ENCODE peak calls at places on chromosome 4, in five cellular contexts. S is left ventricle myocardium inferior; G is erythroblast; J is GM13976; D is activated CD4-positive, alpha-beta T cell treated with anti-CD3 and anti-CD28 coated beads, Interleukin-2, amount 10 ng/mL, durations not matched to agents 7 days and 5 days. H is an unnamed sample.
A peak's percentile ranks its signal among the peaks of the same experiment; 100 is the strongest.

GRCh38 chr4:189835505-189835904 is 105.2 kb upstream of the FRG1 start:
- DNase-seq in S (no peak), G (no peak), J (no peak), D (no peak), H (no peak)

GRCh38 chr4:83358410-83358809 is 23.8 kb upstream of the HPSE start:
- DNase-seq in S (no peak), G (no peak), J (no peak), D (no peak), H (no peak)

GRCh38 chr4:98932539-98932938 is 3.6 kb upstream of the EIF4E start:
- DNase-seq in S (no peak), G (no peak), J (no peak), D (no peak), H (no peak)

GRCh38 chr4:7831330-7831729 is 108.3 kb downstream of the AFAP1 start:
- DNase-seq in S (no peak), G (peak; percentile 80), J (peak; percentile 52), D (no peak), H (peak; percentile 54)

GRCh38 chr4:155914782-155915181 is 11.3 kb downstream of the TDO2 start:
- DNase-seq in S (no peak), G (no peak), J (no peak), D (no peak), H (no peak)

GRCh38 chr4:8007581-8007980 is 67.9 kb upstream of the AFAP1 start:
- DNase-seq in S (no peak), G (no peak), J (no peak), D (no peak), H (no peak)

GRCh38 chr4:102518703-102519131 is 17.6 kb downstream of the NFKB1 start:
- DNase-seq in S (no peak), G (no peak), J (no peak), D (no peak), H (no peak)

GRCh38 chr4:7055111-7055989 is 12.2 kb downstream of the TADA2B start:
- DNase-seq in S (no peak), G (no peak), J (no peak), D (no peak), H (no peak)

GRCh38 chr4:6909113-6909969 is at the start of gene TBC1D14:
- DNase-seq in S (peak; percentile 89), G (peak; percentile 91), J (peak; percentile 97), D (peak; percentile 87), H (peak; percentile 88)

GRCh38 chr4:1039493-1040343 is 28.3 kb downstream of the FGFRL1 start:
- DNase-seq in S (no peak), G (no peak), J (no peak), D (no peak), H (no peak)

GRCh38 chr4:113094802-113095201 is 45.3 kb downstream of the ANK2 start:
- DNase-seq in S (no peak), G (peak; percentile 19), J (peak; percentile 17), D (no peak), H (no peak)

GRCh38 chr4:136713140-136713539 is 819.2 kb downstream of the PCDH18 start:
- DNase-seq in S (no peak), G (no peak), J (peak; percentile 13), D (no peak), H (no peak)

GRCh38 chr4:30610361-30610760 is 109.8 kb upstream of the PCDH7 start:
- DNase-seq in S (no peak), G (no peak), J (no peak), D (no peak), H (no peak)

GRCh38 chr4:75432683-75433082 is 81.5 kb downstream of the RCHY1 start:
- DNase-seq in S (no peak), G (peak; percentile 44), J (no peak), D (no peak), H (no peak)

GRCh38 chr4:101795704-101796103 is 5.2 kb downstream of the BANK1 start:
- DNase-seq in S (no peak), G (no peak), J (no peak), D (no peak), H (no peak)

GRCh38 chr4:153792007-153792892 is 3.4 kb upstream of the SFRP2 start:
- DNase-seq in S (no peak), G (peak; percentile 60), J (peak; percentile 49), D (peak; percentile 21), H (no peak)

GRCh38 chr4:25377572-25377882 is 464 bp downstream of the ANAPC4 start:
- DNase-seq in S (no peak), G (no peak), J (peak; percentile 15), D (no peak), H (no peak)

GRCh38 chr4:181971411-181971810 is 271.8 kb upstream of the TENM3 start:
- DNase-seq in S (no peak), G (no peak), J (peak; percentile 16), D (no peak), H (no peak)

GRCh38 chr4:40264995-40265909 is 68.4 kb downstream of the RHOH start:
- DNase-seq in S (peak; percentile 23), G (peak; percentile 68), J (no peak), D (peak; percentile 51), H (no peak)

GRCh38 chr4:66946761-66947160 is 598.5 kb downstream of the CENPC start:
- DNase-seq in S (no peak), G (no peak), J (no peak), D (no peak), H (no peak)

GRCh38 chr4:2141022-2141761 is 82.1 kb downstream of the NAT8L start:
- DNase-seq in S (no peak), G (no peak), J (no peak), D (no peak), H (no peak)

GRCh38 chr4:14787894-14788293 is 214.4 kb upstream of the CPEB2 start:
- DNase-seq in S (no peak), G (peak; percentile 16), J (no peak), D (no peak), H (no peak)

GRCh38 chr4:15232725-15233597 is 194.9 kb upstream of the C1QTNF7 start:
- DNase-seq in S (no peak), G (no peak), J (no peak), D (peak; percentile 9), H (no peak)

GRCh38 chr4:139951051-139951450 is 202.9 kb downstream of the MAML3 start:
- DNase-seq in S (no peak), G (no peak), J (no peak), D (peak; percentile 49), H (no peak)

GRCh38 chr4:154030747-154031146 is 241.9 kb upstream of the SFRP2 start:
- DNase-seq in S (no peak), G (no peak), J (no peak), D (no peak), H (no peak)